ENCODE peak calls at places on chromosome 1, in five cellular contexts. U, D, N, X and H are unnamed samples.

GRCh38 chr1:198203434-198203833 is 46.6 kb downstream of the NEK7 start:
- DNase-seq in U (peak), D (no peak), N (no peak), X (no peak), H (no peak)

GRCh38 chr1:214579183-214579582 is 23.8 kb upstream of the CENPF start:
- DNase-seq in U (no peak), D (no peak), N (no peak), X (no peak), H (no peak)

GRCh38 chr1:97332716-97333115 is 588.1 kb downstream of the DPYD start:
- DNase-seq in U (peak), D (no peak), N (peak), X (no peak), H (peak)

GRCh38 chr1:67041836-67042503 is 12.0 kb downstream of the SLC35D1 start:
- DNase-seq in U (no peak), D (no peak), N (no peak), X (no peak), H (no peak)

GRCh38 chr1:181485276-181486097 is 2.2 kb downstream of the CACNA1E start:
- DNase-seq in U (no peak), D (no peak), N (no peak), X (no peak), H (peak)

GRCh38 chr1:7104053-7104738 is 318.9 kb downstream of the CAMTA1 start:
- DNase-seq in U (peak), D (no peak), N (no peak), X (no peak), H (peak)

GRCh38 chr1:18751425-18751824 is 108.0 kb downstream of the TAS1R2 start:
- DNase-seq in U (no peak), D (no peak), N (no peak), X (no peak), H (no peak)

GRCh38 chr1:116794804-116795481 is 40.7 kb downstream of the CD2 start:
- DNase-seq in U (no peak), D (no peak), N (no peak), X (no peak), H (no peak)

GRCh38 chr1:29789221-29789909 is 553.0 kb downstream of the PTPRU start:
- DNase-seq in U (no peak), D (peak), N (no peak), X (peak), H (no peak)

GRCh38 chr1:7703321-7704213 is 67.5 kb upstream of the VAMP3 start:
- DNase-seq in U (no peak), D (no peak), N (no peak), X (no peak), H (no peak)

GRCh38 chr1:188903241-188903640 is 1574.4 kb downstream of the BRINP3 start:
- DNase-seq in U (no peak), D (no peak), N (no peak), X (no peak), H (no peak)

GRCh38 chr1:36622741-36623648 is 140.3 kb upstream of the CSF3R start:
- DNase-seq in U (no peak), D (peak), N (no peak), X (no peak), H (no peak)

GRCh38 chr1:10773851-10774614 is 22.4 kb downstream of the CASZ1 start:
- DNase-seq in U (no peak), D (no peak), N (no peak), X (no peak), H (no peak)

GRCh38 chr1:160888926-160889325 is 3.9 kb upstream of the ITLN1 start:
- DNase-seq in U (no peak), D (no peak), N (no peak), X (no peak), H (no peak)